ENCODE peak calls at places on chromosome 22, in seven cellular contexts. W is CD4-positive, alpha-beta memory T cell; N is epithelial cell of esophagus; P is WTC11; U is amniotic stem cell; Y is skeletal muscle cell; Q is T-cell. G is an unnamed sample.

GRCh38 chr22:21621025-21621424 is 8.8 kb downstream of the YDJC start:
- DNase-seq in W (no peak), Q (no peak), U (no peak), Y (no peak), N (no peak), P (no peak), G (no peak)

GRCh38 chr22:27318516-27318915 is 483.0 kb downstream of the MN1 start:
- DNase-seq in W (no peak), U (no peak), N (peak), P (no peak), Y (peak), Q (no peak), G (no peak)

GRCh38 chr22:19844423-19845368 is 10.0 kb downstream of the GNB1L start:
- DNase-seq in P (no peak), Q (no peak), N (peak), Y (no peak), W (no peak), U (peak), G (no peak)

GRCh38 chr22:36977401-36977861 is 41.8 kb downstream of the TST start:
- DNase-seq in N (no peak), Y (no peak), P (peak), W (peak), U (peak), Q (peak), G (peak)

GRCh38 chr22:42074153-42074750 is at the start of gene PHETA2:
- DNase-seq in Q (no peak), Y (no peak), U (peak), W (peak), P (peak), N (peak), G (peak)

GRCh38 chr22:27554841-27555456 is 246.6 kb downstream of the MN1 start:
- DNase-seq in W (no peak), U (no peak), P (no peak), Y (no peak), Q (no peak), N (peak), G (no peak)

GRCh38 chr22:35219012-35219411 is 38.3 kb upstream of the HMGXB4 start:
- DNase-seq in U (peak), N (peak), Q (no peak), P (no peak), Y (no peak), W (no peak), G (no peak)

GRCh38 chr22:43860126-43860525 is 2.2 kb downstream of the SULT4A1 start:
- DNase-seq in W (no peak), Y (no peak), U (no peak), P (no peak), N (no peak), Q (no peak), G (no peak)

GRCh38 chr22:46770726-46771125 is 8.3 kb downstream of the TBC1D22A start:
- DNase-seq in N (no peak), Q (no peak), Y (no peak), U (no peak), P (no peak), W (no peak), G (no peak)

GRCh38 chr22:45918455-45919370 is 58.2 kb downstream of the WNT7B start:
- DNase-seq in N (peak), Y (no peak), P (no peak), Q (no peak), W (no peak), U (no peak), G (no peak)

GRCh38 chr22:44108806-44109385 is 71.8 kb upstream of the PARVG start:
- DNase-seq in W (no peak), Y (no peak), Q (no peak), N (no peak), U (no peak), P (no peak), G (no peak)

GRCh38 chr22:45441158-45441557 is 27.7 kb downstream of the RIBC2 start:
- DNase-seq in U (peak), W (peak), Q (no peak), N (peak), Y (no peak), P (peak), G (no peak)

GRCh38 chr22:30444632-30445437 is 19.3 kb downstream of the MTFP1 start:
- DNase-seq in Y (no peak), P (peak), N (peak), Q (no peak), U (no peak), W (no peak), G (peak)

GRCh38 chr22:38221908-38222796 is 20.4 kb downstream of the MAFF start:
- DNase-seq in Q (no peak), N (no peak), P (peak), W (no peak), U (no peak), Y (no peak), G (no peak)

GRCh38 chr22:27597703-27598444 is 203.7 kb downstream of the MN1 start:
- DNase-seq in Q (no peak), U (no peak), P (no peak), W (no peak), N (peak), Y (no peak), G (no peak)

GRCh38 chr22:19957445-19957844 is 15.8 kb upstream of the TXNRD2 start:
- DNase-seq in U (no peak), Q (no peak), Y (no peak), N (no peak), P (no peak), W (no peak), G (no peak)

GRCh38 chr22:36445158-36445668 is 36.2 kb downstream of the TXN2 start:
- DNase-seq in Q (no peak), N (no peak), Y (peak), U (peak), P (no peak), W (no peak), G (no peak)

GRCh38 chr22:26949193-26949592 is 291.8 kb downstream of the MIAT start:
- DNase-seq in W (no peak), Y (no peak), P (peak), U (no peak), N (peak), Q (no peak), G (no peak)

GRCh38 chr22:26732284-26732683 is 74.9 kb downstream of the MIAT start:
- DNase-seq in U (no peak), N (no peak), P (no peak), W (no peak), Q (no peak), Y (no peak), G (no peak)

GRCh38 chr22:44172370-44173108 is 8.2 kb upstream of the PARVG start:
- DNase-seq in W (no peak), Q (no peak), U (no peak), P (no peak), Y (no peak), N (no peak), G (no peak)

GRCh38 chr22:38832005-38832978 is 11.5 kb downstream of the NPTXR start:
- DNase-seq in Y (no peak), U (no peak), P (peak), N (no peak), Q (no peak), W (no peak), G (no peak)

GRCh38 chr22:46728470-46728869 is 9.6 kb downstream of the CERK start:
- DNase-seq in Q (no peak), W (no peak), U (no peak), Y (no peak), N (no peak), P (no peak), G (no peak)

GRCh38 chr22:22031183-22031560 is 48.6 kb upstream of the TOP3B start:
- DNase-seq in Y (no peak), W (no peak), P (no peak), N (no peak), U (no peak), Q (no peak), G (no peak)

GRCh38 chr22:43553451-43554258 is 141.8 kb downstream of the MPPED1 start:
- DNase-seq in U (no peak), Q (no peak), Y (no peak), P (no peak), N (no peak), W (no peak), G (no peak)

GRCh38 chr22:24772493-24773220 is 1.9 kb downstream of the PIWIL3 start:
- DNase-seq in N (peak), Q (no peak), W (no peak), Y (no peak), P (peak), U (no peak), G (no peak)